ENCODE peak calls at places on chromosomes 6 and 20, in eight cellular contexts. One of them, this sample, is unnamed. For H3K4me1, the result is how much of the 10 kb centered on the place peaks cover.

GRCh38 chr20:47358672-47359532 is 2.4 kb upstream of the ZMYND8 start:
- DNase-seq in cardiac muscle cell: peak
- DNase-seq in CD8-positive, alpha-beta T cell: no peak
- DNase-seq in neural progenitor cell: peak
- DNase-seq in prostate gland: peak
- DNase-seq in left lung: peak
- DNase-seq in neuronal stem cell: no peak
- DNase-seq in Caco-2: peak
- DNase-seq in this sample: peak

GRCh38 chr6:134495203-134495892 is 177.4 kb upstream of the SGK1 start:
- DNase-seq in left lung: no peak
- DNase-seq in Caco-2: no peak
- DNase-seq in prostate gland: no peak
- DNase-seq in CD8-positive, alpha-beta T cell: no peak
- DNase-seq in neuronal stem cell: no peak
- DNase-seq in neural progenitor cell: no peak
- DNase-seq in cardiac muscle cell: no peak
- DNase-seq in this sample: no peak

GRCh38 chr20:25551413-25552210 is 33.7 kb downstream of the NINL start:
- DNase-seq in Caco-2: no peak
- DNase-seq in left lung: no peak
- DNase-seq in cardiac muscle cell: peak
- DNase-seq in CD8-positive, alpha-beta T cell: no peak
- DNase-seq in neural progenitor cell: no peak
- DNase-seq in prostate gland: no peak
- DNase-seq in neuronal stem cell: no peak
- DNase-seq in this sample: no peak

GRCh38 chr6:30319146-30319835 is 7.4 kb upstream of the TRIM39 start:
- DNase-seq in neuronal stem cell: no peak
- DNase-seq in cardiac muscle cell: no peak
- DNase-seq in prostate gland: no peak
- DNase-seq in CD8-positive, alpha-beta T cell: no peak
- DNase-seq in Caco-2: no peak
- DNase-seq in neural progenitor cell: no peak
- DNase-seq in left lung: no peak
- DNase-seq in this sample: no peak

GRCh38 chr20:16803965-16804792 is 56.0 kb downstream of the OTOR start:
- DNase-seq in left lung: peak
- DNase-seq in Caco-2: peak
- DNase-seq in neuronal stem cell: peak
- DNase-seq in cardiac muscle cell: peak
- DNase-seq in neural progenitor cell: peak
- DNase-seq in prostate gland: peak
- DNase-seq in CD8-positive, alpha-beta T cell: peak
- DNase-seq in this sample: peak

GRCh38 chr6:31203345-31203979 is 33.0 kb upstream of the POU5F1 start:
- DNase-seq in left lung: no peak
- DNase-seq in Caco-2: peak
- DNase-seq in prostate gland: peak
- DNase-seq in cardiac muscle cell: no peak
- DNase-seq in neuronal stem cell: no peak
- DNase-seq in CD8-positive, alpha-beta T cell: peak
- DNase-seq in neural progenitor cell: no peak
- DNase-seq in this sample: peak

GRCh38 chr6:161168281-161168891 is 105.5 kb downstream of the AGPAT4 start:
- DNase-seq in neural progenitor cell: peak
- DNase-seq in neuronal stem cell: peak
- DNase-seq in prostate gland: no peak
- DNase-seq in left lung: no peak
- DNase-seq in cardiac muscle cell: no peak
- DNase-seq in CD8-positive, alpha-beta T cell: no peak
- DNase-seq in Caco-2: no peak
- DNase-seq in this sample: no peak

GRCh38 chr6:285030-285771 is 7.1 kb upstream of the DUSP22 start:
- DNase-seq in CD8-positive, alpha-beta T cell: no peak
- DNase-seq in left lung: no peak
- DNase-seq in prostate gland: no peak
- DNase-seq in neural progenitor cell: no peak
- DNase-seq in neuronal stem cell: no peak
- DNase-seq in cardiac muscle cell: no peak
- DNase-seq in Caco-2: no peak
- DNase-seq in this sample: no peak

GRCh38 chr20:59778615-59779200 is 154.7 kb downstream of the SYCP2 start:
- DNase-seq in left lung: no peak
- DNase-seq in neuronal stem cell: no peak
- DNase-seq in cardiac muscle cell: no peak
- DNase-seq in neural progenitor cell: no peak
- DNase-seq in Caco-2: no peak
- DNase-seq in CD8-positive, alpha-beta T cell: no peak
- DNase-seq in prostate gland: no peak
- DNase-seq in this sample: no peak

GRCh38 chr6:106511274-106512047 is 117.8 kb downstream of the RTN4IP1 start:
- DNase-seq in prostate gland: peak
- DNase-seq in neural progenitor cell: peak
- DNase-seq in Caco-2: no peak
- DNase-seq in cardiac muscle cell: peak
- DNase-seq in left lung: peak
- DNase-seq in CD8-positive, alpha-beta T cell: peak
- DNase-seq in neuronal stem cell: peak
- DNase-seq in this sample: peak

GRCh38 chr6:80610821-80611220 is 504.4 kb downstream of the BCKDHB start:
- DNase-seq in cardiac muscle cell: no peak
- DNase-seq in neural progenitor cell: no peak
- DNase-seq in prostate gland: no peak
- DNase-seq in CD8-positive, alpha-beta T cell: no peak
- DNase-seq in left lung: no peak
- DNase-seq in Caco-2: no peak
- DNase-seq in neuronal stem cell: no peak
- DNase-seq in this sample: no peak

GRCh38 chr20:42700423-42700822 is 489.3 kb downstream of the PTPRT start:
- DNase-seq in Caco-2: no peak
- DNase-seq in CD8-positive, alpha-beta T cell: no peak
- DNase-seq in neuronal stem cell: no peak
- DNase-seq in left lung: no peak
- DNase-seq in cardiac muscle cell: no peak
- DNase-seq in prostate gland: no peak
- DNase-seq in neural progenitor cell: no peak
- DNase-seq in this sample: no peak

GRCh38 chr6:41682056-41682477 is 43.8 kb downstream of the MDFI start:
- DNase-seq in neuronal stem cell: peak
- DNase-seq in Caco-2: peak
- DNase-seq in neural progenitor cell: peak
- DNase-seq in left lung: peak
- DNase-seq in CD8-positive, alpha-beta T cell: peak
- DNase-seq in prostate gland: peak
- DNase-seq in cardiac muscle cell: peak
- DNase-seq in this sample: peak

GRCh38 chr6:105077592-105078463 is 102.0 kb downstream of the POPDC3 start:
- DNase-seq in CD8-positive, alpha-beta T cell: no peak
- DNase-seq in Caco-2: peak
- DNase-seq in neural progenitor cell: peak
- DNase-seq in cardiac muscle cell: peak
- DNase-seq in neuronal stem cell: peak
- DNase-seq in left lung: no peak
- DNase-seq in prostate gland: no peak
- DNase-seq in this sample: no peak

GRCh38 chr20:61761453-61762207 is 304.1 kb downstream of the TAF4 start:
- DNase-seq in CD8-positive, alpha-beta T cell: no peak
- DNase-seq in neural progenitor cell: no peak
- DNase-seq in Caco-2: no peak
- DNase-seq in left lung: peak
- DNase-seq in cardiac muscle cell: no peak
- DNase-seq in prostate gland: no peak
- DNase-seq in neuronal stem cell: no peak
- DNase-seq in this sample: peak

GRCh38 chr6:156776841-156777576 is at the start of gene ARID1B:
- DNase-seq in left lung: peak
- DNase-seq in prostate gland: peak
- DNase-seq in CD8-positive, alpha-beta T cell: peak
- DNase-seq in cardiac muscle cell: peak
- DNase-seq in neural progenitor cell: peak
- DNase-seq in Caco-2: peak
- DNase-seq in neuronal stem cell: peak
- DNase-seq in this sample: peak

GRCh38 chr6:34146801-34147592 is 1.1 kb upstream of the GRM4 start:
- DNase-seq in CD8-positive, alpha-beta T cell: no peak
- DNase-seq in left lung: no peak
- DNase-seq in cardiac muscle cell: no peak
- DNase-seq in Caco-2: no peak
- DNase-seq in prostate gland: no peak
- DNase-seq in neural progenitor cell: no peak
- DNase-seq in neuronal stem cell: no peak
- DNase-seq in this sample: no peak

GRCh38 chr6:56764081-56764566 is 121.4 kb upstream of the DST start:
- DNase-seq in prostate gland: no peak
- DNase-seq in left lung: peak
- DNase-seq in neural progenitor cell: peak
- DNase-seq in CD8-positive, alpha-beta T cell: no peak
- DNase-seq in cardiac muscle cell: no peak
- DNase-seq in neuronal stem cell: no peak
- DNase-seq in Caco-2: peak
- DNase-seq in this sample: peak

GRCh38 chr6:139109558-139109957 is 25.3 kb upstream of the HECA start:
- DNase-seq in cardiac muscle cell: peak
- DNase-seq in neuronal stem cell: no peak
- DNase-seq in prostate gland: no peak
- DNase-seq in CD8-positive, alpha-beta T cell: no peak
- DNase-seq in neural progenitor cell: peak
- DNase-seq in left lung: no peak
- DNase-seq in Caco-2: peak
- DNase-seq in this sample: no peak

DNA sequence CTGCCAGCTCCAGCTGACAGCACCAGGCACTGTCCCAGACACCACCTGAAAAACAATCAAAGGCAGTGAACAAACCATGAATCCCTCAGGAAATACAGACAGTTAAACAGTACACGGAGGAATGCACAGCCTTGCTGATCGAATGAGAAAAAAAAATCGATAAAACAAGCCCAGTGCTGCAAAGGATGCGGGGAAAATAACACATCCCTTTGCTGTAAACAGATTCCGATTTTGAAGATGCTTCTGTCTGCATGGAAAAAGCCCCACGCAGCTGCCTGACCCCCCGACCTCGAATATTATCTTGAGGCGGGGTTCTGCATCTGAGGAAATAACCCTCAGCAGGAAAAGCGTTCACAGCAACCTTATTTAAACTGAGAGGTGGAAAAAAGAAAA is 43.9 kb downstream of the RBM38 start:
- DNase-seq in neuronal stem cell: no peak
- DNase-seq in neural progenitor cell: no peak
- DNase-seq in prostate gland: no peak
- DNase-seq in cardiac muscle cell: no peak
- DNase-seq in CD8-positive, alpha-beta T cell: no peak
- DNase-seq in left lung: no peak
- DNase-seq in Caco-2: no peak
- DNase-seq in this sample: no peak
- H3K4me1 ChIP-seq in neuronal stem cell: under half
- H3K4me1 ChIP-seq in neural progenitor cell: under half
- H3K4me1 ChIP-seq in prostate gland: under half
- H3K4me1 ChIP-seq in cardiac muscle cell: under half
- H3K4me1 ChIP-seq in CD8-positive, alpha-beta T cell: half or more
- H3K4me1 ChIP-seq in left lung: half or more
- H3K4me1 ChIP-seq in Caco-2: under half
- H3K4me1 ChIP-seq in this sample: half or more

GRCh38 chr6:15413558-15414257 is 167.8 kb downstream of the JARID2 start:
- DNase-seq in prostate gland: no peak
- DNase-seq in neural progenitor cell: no peak
- DNase-seq in CD8-positive, alpha-beta T cell: no peak
- DNase-seq in neuronal stem cell: no peak
- DNase-seq in left lung: no peak
- DNase-seq in Caco-2: no peak
- DNase-seq in cardiac muscle cell: no peak
- DNase-seq in this sample: no peak

GRCh38 chr6:15412767-15413166 is 166.9 kb downstream of the JARID2 start:
- DNase-seq in Caco-2: no peak
- DNase-seq in neuronal stem cell: no peak
- DNase-seq in cardiac muscle cell: no peak
- DNase-seq in left lung: no peak
- DNase-seq in neural progenitor cell: no peak
- DNase-seq in prostate gland: no peak
- DNase-seq in CD8-positive, alpha-beta T cell: no peak
- DNase-seq in this sample: no peak

GRCh38 chr6:15410752-15411151 is 164.9 kb downstream of the JARID2 start:
- DNase-seq in cardiac muscle cell: no peak
- DNase-seq in CD8-positive, alpha-beta T cell: no peak
- DNase-seq in prostate gland: no peak
- DNase-seq in left lung: no peak
- DNase-seq in neural progenitor cell: no peak
- DNase-seq in Caco-2: no peak
- DNase-seq in neuronal stem cell: no peak
- DNase-seq in this sample: no peak

GRCh38 chr6:15410126-15410391 is 164.2 kb downstream of the JARID2 start:
- DNase-seq in Caco-2: peak
- DNase-seq in neuronal stem cell: no peak
- DNase-seq in cardiac muscle cell: no peak
- DNase-seq in neural progenitor cell: no peak
- DNase-seq in prostate gland: no peak
- DNase-seq in CD8-positive, alpha-beta T cell: no peak
- DNase-seq in left lung: no peak
- DNase-seq in this sample: no peak

GRCh38 chr6:15411766-15412165 is 165.9 kb downstream of the JARID2 start:
- DNase-seq in CD8-positive, alpha-beta T cell: no peak
- DNase-seq in neuronal stem cell: no peak
- DNase-seq in cardiac muscle cell: no peak
- DNase-seq in neural progenitor cell: peak
- DNase-seq in left lung: no peak
- DNase-seq in prostate gland: no peak
- DNase-seq in Caco-2: no peak
- DNase-seq in this sample: no peak
- H3K4me1 ChIP-seq in CD8-positive, alpha-beta T cell: under half
- H3K4me1 ChIP-seq in neuronal stem cell: under half
- H3K4me1 ChIP-seq in cardiac muscle cell: under half
- H3K4me1 ChIP-seq in neural progenitor cell: half or more
- H3K4me1 ChIP-seq in left lung: under half
- H3K4me1 ChIP-seq in prostate gland: under half
- H3K4me1 ChIP-seq in Caco-2: under half
- H3K4me1 ChIP-seq in this sample: under half

GRCh38 chr20:33444797-33445560 is 1.4 kb upstream of the SNTA1 start:
- DNase-seq in neuronal stem cell: no peak
- DNase-seq in Caco-2: peak
- DNase-seq in CD8-positive, alpha-beta T cell: peak
- DNase-seq in prostate gland: no peak
- DNase-seq in left lung: no peak
- DNase-seq in cardiac muscle cell: peak
- DNase-seq in neural progenitor cell: no peak
- DNase-seq in this sample: peak
- H3K4me1 ChIP-seq in neuronal stem cell: under half
- H3K4me1 ChIP-seq in Caco-2: under half
- H3K4me1 ChIP-seq in CD8-positive, alpha-beta T cell: under half
- H3K4me1 ChIP-seq in prostate gland: under half
- H3K4me1 ChIP-seq in left lung: under half
- H3K4me1 ChIP-seq in cardiac muscle cell: under half
- H3K4me1 ChIP-seq in neural progenitor cell: under half
- H3K4me1 ChIP-seq in this sample: under half

DNA sequence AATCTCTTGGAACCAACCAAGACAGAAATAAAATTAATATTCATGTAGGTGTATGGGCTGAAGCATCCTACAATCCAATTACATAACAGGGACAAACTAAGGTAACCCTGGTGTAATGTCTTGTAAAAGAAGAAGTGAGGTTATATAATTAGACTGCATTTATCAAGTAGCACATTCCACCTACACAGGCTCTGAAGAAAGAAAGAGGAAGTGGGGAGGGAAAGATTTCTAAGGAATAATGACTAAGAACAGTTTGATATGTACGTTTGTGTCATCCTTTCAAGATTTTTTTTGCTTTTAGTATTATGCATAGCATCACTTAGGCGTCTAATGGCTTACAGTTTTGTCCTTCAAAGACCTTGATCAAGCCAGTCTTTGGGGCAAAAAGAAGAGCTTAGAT is 139.7 kb downstream of the PLCB1 start:
- DNase-seq in CD8-positive, alpha-beta T cell: no peak
- DNase-seq in Caco-2: no peak
- DNase-seq in neuronal stem cell: no peak
- DNase-seq in neural progenitor cell: no peak
- DNase-seq in prostate gland: no peak
- DNase-seq in left lung: no peak
- DNase-seq in cardiac muscle cell: no peak
- DNase-seq in this sample: no peak
- H3K4me1 ChIP-seq in CD8-positive, alpha-beta T cell: under half
- H3K4me1 ChIP-seq in Caco-2: under half
- H3K4me1 ChIP-seq in neuronal stem cell: under half
- H3K4me1 ChIP-seq in neural progenitor cell: under half
- H3K4me1 ChIP-seq in prostate gland: under half
- H3K4me1 ChIP-seq in left lung: under half
- H3K4me1 ChIP-seq in cardiac muscle cell: under half
- H3K4me1 ChIP-seq in this sample: under half